ENCODE peak calls at places on chromosome 17, in ten cellular contexts. J, U, Z, S, L, D, G, I, Q and R are unnamed samples.

GRCh38 chr17:63476857-63477470 is at the start of gene ACE:
- DNase-seq in Q (no peak), J (no peak), G (no peak), D (no peak), I (peak; percentile 66), S (no peak), Z (peak; percentile 44), U (peak; percentile 63), L (no peak), R (no peak)

GRCh38 chr17:65953316-65954147 is 238.4 kb downstream of the CEP112 start:
- DNase-seq in U (no peak), Z (no peak), G (no peak), S (peak; percentile 1), L (no peak), I (peak; percentile 29), J (no peak), D (no peak), Q (no peak), R (no peak)

GRCh38 chr17:48575673-48576478 is 2.3 kb downstream of the HOXB4 start:
- DNase-seq in J (no peak), Z (no peak), G (no peak), U (no peak), S (no peak), D (no peak), I (no peak), Q (no peak), L (no peak), R (no peak)

GRCh38 chr17:57519199-57519598 is 225.9 kb downstream of the CCDC182 start:
- DNase-seq in S (no peak), L (no peak), J (no peak), D (peak; percentile 21), I (peak; percentile 46), Z (no peak), G (no peak), U (peak; percentile 45), Q (no peak), R (no peak)

GRCh38 chr17:64020068-64020766 is at the start of gene ICAM2:
- DNase-seq in L (no peak), I (no peak), S (no peak), U (no peak), Q (no peak), D (no peak), Z (no peak), G (peak; percentile 86), J (peak; percentile 28), R (no peak)

GRCh38 chr17:79732804-79733691 is 2.3 kb downstream of the ENPP7 start:
- DNase-seq in G (no peak), U (no peak), Q (no peak), D (no peak), J (no peak), S (no peak), I (no peak), L (no peak), Z (no peak), R (no peak)

GRCh38 chr17:78882546-78883089 is 20.4 kb downstream of the CEP295NL start:
- DNase-seq in Q (no peak), S (no peak), G (no peak), I (no peak), D (no peak), L (no peak), Z (no peak), J (no peak), U (no peak), R (no peak)

GRCh38 chr17:1110844-1111598 is 68.8 kb downstream of the ABR start:
- DNase-seq in L (no peak), S (peak; percentile 53), Z (no peak), D (peak; percentile 38), U (no peak), Q (peak; percentile 71), I (no peak), G (no peak), J (peak; percentile 92), R (no peak)

GRCh38 chr17:47917581-47917980 is 21.5 kb downstream of the SP2 start:
- DNase-seq in S (no peak), J (no peak), Q (no peak), L (no peak), U (no peak), D (no peak), G (no peak), Z (no peak), I (no peak), R (no peak)

GRCh38 chr17:11869680-11870394 is 127.4 kb downstream of the ZNF18 start:
- DNase-seq in G (no peak), J (no peak), U (no peak), S (no peak), Z (no peak), D (no peak), L (no peak), I (no peak), Q (no peak), R (no peak)

GRCh38 chr17:63550816-63551639 is 751 bp downstream of the DCAF7 start:
- DNase-seq in I (peak; percentile 46), J (no peak), L (no peak), D (no peak), S (no peak), G (no peak), Q (peak; percentile 40), Z (no peak), U (no peak), R (peak; percentile 30)

GRCh38 chr17:49552070-49552751 is 23.5 kb upstream of the NXPH3 start:
- DNase-seq in Z (no peak), Q (no peak), S (no peak), L (no peak), D (no peak), G (no peak), I (no peak), U (no peak), J (no peak), R (no peak)

GRCh38 chr17:887842-888214 is 91.7 kb downstream of the NXN start:
- DNase-seq in Q (no peak), D (no peak), I (no peak), U (no peak), J (no peak), G (no peak), S (no peak), L (no peak), Z (no peak), R (no peak)

GRCh38 chr17:39380144-39380543 is 21.3 kb downstream of the FBXL20 start:
- DNase-seq in G (no peak), Z (no peak), S (no peak), D (no peak), L (no peak), J (no peak), U (no peak), Q (no peak), I (no peak), R (no peak)

GRCh38 chr17:82297804-82298537 is 19.4 kb downstream of the CD7 start:
- DNase-seq in U (no peak), S (peak; percentile 82), D (peak; percentile 74), Z (no peak), Q (peak; percentile 96), L (peak; percentile 73), J (peak; percentile 84), I (no peak), G (peak; percentile 86), R (no peak)

GRCh38 chr17:307295-307691 is 45.3 kb downstream of the RPH3AL start:
- DNase-seq in Z (no peak), U (peak; percentile 9), D (no peak), I (no peak), L (no peak), Q (no peak), S (no peak), J (no peak), G (no peak), R (no peak)

GRCh38 chr17:56681561-56682266 is 88.2 kb downstream of the NOG start:
- DNase-seq in Z (no peak), Q (peak; percentile 50), L (no peak), G (no peak), U (no peak), D (peak; percentile 87), J (no peak), S (peak; percentile 94), I (no peak), R (no peak)

GRCh38 chr17:32444301-32445074 is at the start of gene PSMD11:
- DNase-seq in I (peak; percentile 99), Z (peak; percentile 99), U (peak; percentile 100), J (peak; percentile 94), D (peak; percentile 88), S (peak; percentile 93), Q (peak; percentile 98), G (peak; percentile 99), L (peak; percentile 96), R (peak; percentile 98)
- TF ChIP-seq CTCF in I (peak; percentile 1), Z (peak; percentile 98), U (peak; percentile 90), J (peak; percentile 85), D (peak; percentile 86), S (peak; percentile 94), Q (peak; percentile 88), G (peak; percentile 23), L (peak; percentile 84), R (peak; percentile 97)

DNA sequence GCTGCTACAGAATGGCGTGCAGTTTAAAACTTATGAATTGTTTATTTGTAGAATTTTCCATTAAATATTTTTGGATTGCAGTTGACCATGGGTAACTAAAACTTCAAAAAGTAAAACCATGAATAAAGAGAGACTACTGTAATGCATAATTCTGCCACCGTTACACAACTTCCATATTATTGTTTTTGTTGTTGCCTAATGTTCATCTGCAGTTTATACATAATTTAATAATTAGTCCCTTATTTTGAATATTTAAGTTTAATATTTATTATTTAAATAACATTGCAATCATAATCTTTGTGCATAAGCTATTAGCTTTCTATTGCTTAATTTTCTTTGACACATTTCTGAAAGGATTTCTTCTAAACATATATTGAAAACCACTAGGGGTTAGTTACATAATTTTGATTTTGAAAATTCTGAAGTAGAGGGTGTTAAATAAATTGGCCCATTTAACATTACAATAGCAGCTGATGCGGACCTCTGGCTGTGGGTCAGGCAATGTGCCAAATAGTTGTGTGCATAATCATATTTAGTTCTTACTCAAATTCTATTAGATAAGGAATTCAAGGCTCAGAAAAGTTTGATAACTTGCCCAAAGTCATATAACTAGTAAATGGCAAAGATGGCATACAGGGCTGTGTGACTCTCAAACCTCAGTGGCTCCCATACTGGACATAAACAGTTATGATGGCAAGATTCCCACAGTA is 31.1 kb downstream of the PPM1E start:
- DNase-seq in D (peak; percentile 56), G (no peak), J (no peak), S (peak; percentile 59), Z (no peak), L (no peak), Q (peak; percentile 85), I (no peak), U (no peak), R (no peak)
- TF ChIP-seq CTCF in D (no peak), G (no peak), J (no peak), S (no peak), Z (no peak), L (no peak), Q (no peak), I (no peak), U (peak; percentile 37), R (no peak)

GRCh38 chr17:31533546-31534155 is 142.2 kb downstream of the RAB11FIP4 start:
- DNase-seq in Z (no peak), L (no peak), I (peak; percentile 44), S (no peak), Q (peak; percentile 76), J (no peak), U (peak; percentile 40), G (no peak), D (peak; percentile 64), R (peak; percentile 27)
- TF ChIP-seq CTCF in Z (peak; percentile 16), L (no peak), I (no peak), S (peak; percentile 33), Q (no peak), J (no peak), U (no peak), G (no peak), D (peak; percentile 21), R (peak; percentile 25)

DNA sequence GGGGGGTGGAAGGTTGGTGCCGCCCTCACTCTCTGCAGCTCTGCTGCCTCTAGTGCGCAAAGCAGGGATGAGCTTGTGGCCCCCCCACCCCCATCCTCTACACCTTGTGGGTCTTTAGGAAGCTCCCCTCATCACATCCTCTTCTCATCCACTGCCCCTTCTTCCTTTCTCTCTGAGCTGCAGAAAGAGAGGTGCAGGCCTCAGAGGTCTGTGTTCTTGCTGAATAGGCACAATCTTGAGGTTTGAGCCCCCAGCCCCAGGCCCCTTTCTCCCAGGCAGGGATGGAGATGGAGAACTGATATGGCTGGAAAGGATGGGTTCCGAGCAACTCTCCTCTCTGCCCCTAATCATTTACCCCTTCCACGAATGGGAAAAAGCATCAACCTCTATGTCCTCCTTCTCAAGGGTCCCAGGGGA is 2.6 kb downstream of the CACNA1G start:
- DNase-seq in J (no peak), I (no peak), S (no peak), G (no peak), Q (no peak), L (no peak), U (no peak), D (no peak), Z (no peak), R (no peak)
- TF ChIP-seq CTCF in J (no peak), I (no peak), S (peak; percentile 7), G (no peak), Q (no peak), L (no peak), U (no peak), D (no peak), Z (no peak), R (no peak)